ENCODE peak calls at places on chromosomes 2 and 18, in four cellular contexts. One of them, this sample, is unnamed.

GRCh38 chr18:55228191-55228590 is 268.9 kb upstream of the CCDC68 start:
- DNase-seq in IMR-90: peak
- DNase-seq in K562: no peak
- DNase-seq in GM12878: no peak
- DNase-seq in this sample: no peak

GRCh38 chr2:177153805-177154204 is 58.8 kb upstream of the HNRNPA3 start:
- DNase-seq in IMR-90: no peak
- DNase-seq in K562: no peak
- DNase-seq in GM12878: no peak
- DNase-seq in this sample: peak

GRCh38 chr2:69993048-69993565 is 31.7 kb upstream of the ASPRV1 start:
- DNase-seq in IMR-90: no peak
- DNase-seq in K562: no peak
- DNase-seq in GM12878: no peak
- DNase-seq in this sample: no peak

GRCh38 chr18:79598046-79598884 is 81.3 kb upstream of the CTDP1 start:
- DNase-seq in IMR-90: no peak
- DNase-seq in K562: no peak
- DNase-seq in GM12878: no peak
- DNase-seq in this sample: no peak

GRCh38 chr2:20682166-20682565 is 15.2 kb downstream of the GDF7 start:
- DNase-seq in IMR-90: peak
- DNase-seq in K562: peak
- DNase-seq in GM12878: no peak
- DNase-seq in this sample: peak

GRCh38 chr2:216094701-216095100 is 13.0 kb downstream of the TMEM169 start:
- DNase-seq in IMR-90: no peak
- DNase-seq in K562: no peak
- DNase-seq in GM12878: no peak
- DNase-seq in this sample: no peak

GRCh38 chr2:146579154-146579930 is 1265.5 kb upstream of the ACVR2A start:
- DNase-seq in IMR-90: peak
- DNase-seq in K562: no peak
- DNase-seq in GM12878: no peak
- DNase-seq in this sample: peak

GRCh38 chr2:85710687-85711577 is 16.8 kb downstream of the GNLY start:
- DNase-seq in IMR-90: no peak
- DNase-seq in K562: no peak
- DNase-seq in GM12878: no peak
- DNase-seq in this sample: peak

GRCh38 chr2:43174368-43175186 is 51.8 kb downstream of the ZFP36L2 start:
- DNase-seq in IMR-90: no peak
- DNase-seq in K562: no peak
- DNase-seq in GM12878: peak
- DNase-seq in this sample: peak

GRCh38 chr2:88059979-88060906 is 4.7 kb upstream of the KRCC1 start:
- DNase-seq in IMR-90: peak
- DNase-seq in K562: peak
- DNase-seq in GM12878: no peak
- DNase-seq in this sample: peak

GRCh38 chr2:225764346-225764745 is 364.8 kb downstream of the NYAP2 start:
- DNase-seq in IMR-90: no peak
- DNase-seq in K562: no peak
- DNase-seq in GM12878: no peak
- DNase-seq in this sample: no peak

GRCh38 chr2:1729264-1729663 is 15.1 kb downstream of the PXDN start:
- DNase-seq in IMR-90: no peak
- DNase-seq in K562: no peak
- DNase-seq in GM12878: no peak
- DNase-seq in this sample: no peak

GRCh38 chr2:203237501-203238238 is 1.1 kb upstream of the CYP20A1 start:
- DNase-seq in IMR-90: no peak
- DNase-seq in K562: peak
- DNase-seq in GM12878: no peak
- DNase-seq in this sample: no peak

GRCh38 chr2:19031642-19032041 is 326.8 kb downstream of the OSR1 start:
- DNase-seq in IMR-90: peak
- DNase-seq in K562: no peak
- DNase-seq in GM12878: no peak
- DNase-seq in this sample: no peak

GRCh38 chr2:45329045-45329677 is 281.9 kb downstream of the SRBD1 start:
- DNase-seq in IMR-90: peak
- DNase-seq in K562: no peak
- DNase-seq in GM12878: no peak
- DNase-seq in this sample: no peak

GRCh38 chr2:109061736-109062557 is 67.1 kb upstream of the SH3RF3 start:
- DNase-seq in IMR-90: no peak
- DNase-seq in K562: no peak
- DNase-seq in GM12878: no peak
- DNase-seq in this sample: no peak

GRCh38 chr2:109060496-109060895 is 68.5 kb upstream of the SH3RF3 start:
- DNase-seq in IMR-90: no peak
- DNase-seq in K562: no peak
- DNase-seq in GM12878: no peak
- DNase-seq in this sample: no peak

GRCh38 chr2:109064660-109065306 is 64.2 kb upstream of the SH3RF3 start:
- DNase-seq in IMR-90: no peak
- DNase-seq in K562: no peak
- DNase-seq in GM12878: no peak
- DNase-seq in this sample: no peak

GRCh38 chr2:109063326-109063670 is 65.7 kb upstream of the SH3RF3 start:
- DNase-seq in IMR-90: no peak
- DNase-seq in K562: no peak
- DNase-seq in GM12878: no peak
- DNase-seq in this sample: no peak

DNA sequence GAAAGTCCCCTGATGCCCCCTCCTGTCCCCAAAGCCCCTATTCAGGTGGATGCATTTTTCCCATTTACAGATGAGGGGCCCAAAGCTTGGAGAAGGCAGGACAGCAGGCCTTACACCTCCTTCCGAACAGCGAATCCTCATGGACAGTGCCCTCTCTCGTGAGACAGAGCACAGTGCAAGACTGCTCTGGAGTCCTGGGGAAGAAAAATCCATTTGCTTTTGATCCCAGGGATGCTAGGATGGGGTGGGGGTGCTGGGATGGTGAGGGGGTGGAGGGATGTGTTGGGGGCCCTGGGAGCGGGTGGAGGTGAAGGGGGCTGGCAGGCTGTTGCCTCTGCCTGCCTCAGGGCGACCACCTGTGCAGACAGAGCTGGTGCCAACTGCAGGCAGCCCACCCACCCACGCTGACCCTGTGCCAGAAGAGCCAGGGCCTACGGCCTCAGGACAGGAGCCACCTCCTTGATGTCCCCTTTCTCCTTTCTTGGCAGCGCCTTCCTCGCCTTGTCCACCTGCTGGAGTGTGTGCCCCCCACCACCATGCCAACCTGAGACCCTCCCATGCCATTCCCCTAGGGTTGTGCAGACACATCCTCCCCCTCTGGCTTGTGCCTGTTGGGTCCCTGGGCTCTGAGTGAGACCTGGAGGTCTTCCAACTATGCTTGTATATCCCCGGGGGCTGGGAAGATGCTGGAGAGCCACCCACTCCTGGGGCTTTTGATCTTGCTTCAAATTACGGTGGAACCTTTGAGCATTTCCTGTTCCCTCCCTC is 66.3 kb upstream of the SH3RF3 start:
- DNase-seq in IMR-90: no peak
- DNase-seq in K562: no peak
- DNase-seq in GM12878: no peak
- DNase-seq in this sample: no peak
- TF ChIP-seq FOS in IMR-90: no peak
- TF ChIP-seq FOS in K562: no peak
- TF ChIP-seq FOS in GM12878: no peak
- TF ChIP-seq FOS in this sample: no peak

GRCh38 chr2:96408631-96409542 is 73.3 kb downstream of the NCAPH start:
- DNase-seq in IMR-90: peak
- DNase-seq in K562: no peak
- DNase-seq in GM12878: no peak
- DNase-seq in this sample: no peak
- TF ChIP-seq CTCF in IMR-90: no peak
- TF ChIP-seq CTCF in K562: no peak
- TF ChIP-seq CTCF in GM12878: no peak
- TF ChIP-seq CTCF in this sample: no peak

GRCh38 chr2:63027220-63027619 is 23.4 kb upstream of the OTX1 start:
- DNase-seq in IMR-90: no peak
- DNase-seq in K562: no peak
- DNase-seq in GM12878: no peak
- DNase-seq in this sample: no peak

GRCh38 chr2:63018439-63018838 is 32.2 kb upstream of the OTX1 start:
- DNase-seq in IMR-90: no peak
- DNase-seq in K562: no peak
- DNase-seq in GM12878: no peak
- DNase-seq in this sample: no peak

GRCh38 chr2:63029058-63029457 is 21.6 kb upstream of the OTX1 start:
- DNase-seq in IMR-90: peak
- DNase-seq in K562: no peak
- DNase-seq in GM12878: no peak
- DNase-seq in this sample: peak

GRCh38 chr2:63023444-63023843 is 27.2 kb upstream of the OTX1 start:
- DNase-seq in IMR-90: peak
- DNase-seq in K562: peak
- DNase-seq in GM12878: peak
- DNase-seq in this sample: peak
- TF ChIP-seq FOS in IMR-90: no peak
- TF ChIP-seq FOS in K562: no peak
- TF ChIP-seq FOS in GM12878: no peak
- TF ChIP-seq FOS in this sample: no peak

GRCh38 chr18:46337206-46337710 is 233.1 kb downstream of the HAUS1 start:
- DNase-seq in IMR-90: no peak
- DNase-seq in K562: no peak
- DNase-seq in GM12878: no peak
- DNase-seq in this sample: no peak

GRCh38 chr18:46340716-46341115 is 236.5 kb downstream of the HAUS1 start:
- DNase-seq in IMR-90: no peak
- DNase-seq in K562: no peak
- DNase-seq in GM12878: no peak
- DNase-seq in this sample: no peak

GRCh38 chr18:46336278-46337205 is 232.4 kb downstream of the HAUS1 start:
- DNase-seq in IMR-90: no peak
- DNase-seq in K562: no peak
- DNase-seq in GM12878: no peak
- DNase-seq in this sample: no peak

GRCh38 chr18:46338213-46338612 is 234.0 kb downstream of the HAUS1 start:
- DNase-seq in IMR-90: no peak
- DNase-seq in K562: no peak
- DNase-seq in GM12878: no peak
- DNase-seq in this sample: no peak

DNA sequence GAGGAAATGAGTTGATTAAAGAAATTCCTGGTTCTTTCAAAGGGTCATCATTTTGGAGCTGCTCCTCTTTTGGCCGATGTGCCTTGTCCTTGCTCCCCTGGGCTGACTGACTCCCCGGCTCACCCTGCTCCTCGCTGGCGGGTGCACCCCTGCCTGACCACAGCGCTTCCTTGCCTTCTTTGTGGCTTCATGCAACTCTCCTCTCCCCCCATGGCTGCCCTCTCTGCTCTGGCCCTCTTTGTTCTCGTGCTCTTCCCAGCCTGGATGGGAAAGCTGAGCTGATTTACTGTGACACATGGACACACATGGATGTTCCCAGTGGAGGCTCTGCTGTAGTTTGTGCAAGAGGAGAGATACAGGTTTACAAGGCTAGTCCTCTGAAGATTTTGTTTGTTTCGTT is 234.6 kb downstream of the HAUS1 start:
- DNase-seq in IMR-90: no peak
- DNase-seq in K562: no peak
- DNase-seq in GM12878: no peak
- DNase-seq in this sample: no peak
- TF ChIP-seq CTCF in IMR-90: no peak
- TF ChIP-seq CTCF in K562: no peak
- TF ChIP-seq CTCF in GM12878: no peak
- TF ChIP-seq CTCF in this sample: no peak

GRCh38 chr18:48099481-48100167 is 169.2 kb upstream of the SMAD2 start:
- DNase-seq in IMR-90: no peak
- DNase-seq in K562: no peak
- DNase-seq in GM12878: no peak
- DNase-seq in this sample: no peak

GRCh38 chr18:48098007-48098406 is 167.5 kb upstream of the SMAD2 start:
- DNase-seq in IMR-90: no peak
- DNase-seq in K562: no peak
- DNase-seq in GM12878: no peak
- DNase-seq in this sample: no peak

GRCh38 chr18:48098538-48098937 is 168.1 kb upstream of the SMAD2 start:
- DNase-seq in IMR-90: no peak
- DNase-seq in K562: peak
- DNase-seq in GM12878: no peak
- DNase-seq in this sample: no peak

GRCh38 chr18:48100168-48100495 is 169.7 kb upstream of the SMAD2 start:
- DNase-seq in IMR-90: no peak
- DNase-seq in K562: no peak
- DNase-seq in GM12878: no peak
- DNase-seq in this sample: no peak

DNA sequence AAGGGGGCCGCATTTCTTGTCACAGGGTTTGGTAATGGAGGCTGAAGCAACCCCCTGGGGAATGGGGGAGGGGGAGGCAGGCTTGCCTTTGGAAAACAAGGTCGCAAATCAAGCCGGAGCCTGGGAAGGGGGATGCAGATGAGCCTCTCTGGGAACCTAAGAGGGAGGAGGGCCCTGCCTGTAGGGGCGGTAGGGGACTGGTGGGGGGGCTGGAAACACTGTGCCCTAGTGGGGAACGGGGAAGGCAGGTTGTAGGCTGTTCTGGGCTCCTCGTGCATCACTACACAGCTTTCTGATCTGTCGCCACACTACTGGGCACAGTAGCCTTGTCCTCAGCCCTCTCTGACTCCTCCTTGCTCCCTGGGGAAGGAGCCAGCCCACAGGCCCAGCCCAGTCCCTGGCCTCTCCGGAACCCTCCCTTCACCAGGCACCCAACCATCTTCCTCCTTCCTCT is 170.3 kb upstream of the SMAD2 start:
- DNase-seq in IMR-90: no peak
- DNase-seq in K562: no peak
- DNase-seq in GM12878: no peak
- DNase-seq in this sample: no peak
- TF ChIP-seq FOS in IMR-90: no peak
- TF ChIP-seq FOS in K562: no peak
- TF ChIP-seq FOS in GM12878: no peak
- TF ChIP-seq FOS in this sample: no peak